ENCODE peak calls at places on chromosome 3, in eight cellular contexts. R is foreskin melanocyte; E is stimulated activated CD4-positive, alpha-beta T cell treated with anti-CD3 and anti-CD28 coated beads, Interleukin-1b, Interleukin-23, amount 100 ng/mL, for 1 hour; X is GM13976; L is SJSA1; W is T-helper 1 cell; M is A549; Y is brain pericyte. D is an unnamed sample.
A peak's percentile ranks its signal among the peaks of the same experiment; 100 is the strongest.

GRCh38 chr3:188301147-188301546 is 147.2 kb downstream of the LPP start:
- DNase-seq in R (no peak), E (no peak), X (no peak), L (no peak), W (no peak), M (no peak), Y (no peak), D (no peak)

GRCh38 chr3:45647148-45647619 is 42.0 kb upstream of the SACM1L start:
- DNase-seq in R (no peak), E (no peak), X (no peak), L (no peak), W (no peak), M (peak; percentile 91), Y (peak; percentile 80), D (peak; percentile 77)

GRCh38 chr3:23913182-23913581 is 3.6 kb downstream of the NKIRAS1 start:
- DNase-seq in R (no peak), E (no peak), X (no peak), L (no peak), W (no peak), M (no peak), Y (no peak), D (no peak)

GRCh38 chr3:52771334-52771681 is 568 bp upstream of the NEK4 start:
- DNase-seq in R (no peak), E (no peak), X (no peak), L (no peak), W (no peak), M (no peak), Y (no peak), D (no peak)

GRCh38 chr3:48247401-48247807 is 6.5 kb downstream of the ZNF589 start:
- DNase-seq in R (peak; percentile 86), E (no peak), X (no peak), L (no peak), W (peak; percentile 46), M (no peak), Y (no peak), D (no peak)

GRCh38 chr3:151837057-151837456 is 23.1 kb downstream of the AADAC start:
- DNase-seq in R (no peak), E (no peak), X (no peak), L (peak; percentile 70), W (no peak), M (peak; percentile 97), Y (peak; percentile 16), D (peak; percentile 54)

GRCh38 chr3:123552095-123552714 is 32.6 kb downstream of the HACD2 start:
- DNase-seq in R (no peak), E (no peak), X (peak; percentile 35), L (no peak), W (no peak), M (peak; percentile 18), Y (no peak), D (no peak)

GRCh38 chr3:197820550-197821335 is 29.7 kb downstream of the LRCH3 start:
- DNase-seq in R (no peak), E (no peak), X (no peak), L (no peak), W (no peak), M (peak; percentile 70), Y (no peak), D (no peak)

GRCh38 chr3:81483046-81483445 is 278.4 kb downstream of the GBE1 start:
- DNase-seq in R (no peak), E (no peak), X (no peak), L (no peak), W (no peak), M (no peak), Y (no peak), D (no peak)

GRCh38 chr3:37543692-37544091 is 318.0 kb upstream of the CTDSPL start:
- DNase-seq in R (no peak), E (no peak), X (no peak), L (no peak), W (no peak), M (no peak), Y (no peak), D (no peak)

GRCh38 chr3:64355473-64355872 is 130.2 kb upstream of the PRICKLE2 start:
- DNase-seq in R (peak; percentile 49), E (no peak), X (no peak), L (no peak), W (peak; percentile 21), M (peak; percentile 35), Y (no peak), D (no peak)

GRCh38 chr3:42090973-42091731 is at the start of gene TRAK1:
- DNase-seq in R (peak; percentile 85), E (no peak), X (no peak), L (peak; percentile 76), W (no peak), M (no peak), Y (no peak), D (peak; percentile 86)

GRCh38 chr3:84717894-84718293 is 240.9 kb upstream of the CADM2 start:
- DNase-seq in R (no peak), E (no peak), X (no peak), L (no peak), W (no peak), M (no peak), Y (no peak), D (no peak)

GRCh38 chr3:69738291-69738690 is 973 bp upstream of the MITF start:
- DNase-seq in R (no peak), E (no peak), X (no peak), L (no peak), W (no peak), M (no peak), Y (no peak), D (no peak)

GRCh38 chr3:31871939-31872507 is 109.0 kb downstream of the OSBPL10 start:
- DNase-seq in R (no peak), E (no peak), X (no peak), L (no peak), W (no peak), M (no peak), Y (no peak), D (no peak)

GRCh38 chr3:108131105-108131794 is 40.4 kb upstream of the CD47 start:
- DNase-seq in R (no peak), E (no peak), X (no peak), L (peak; percentile 49), W (no peak), M (peak; percentile 37), Y (no peak), D (peak; percentile 77)

GRCh38 chr3:98701276-98701675 is 61.9 kb upstream of the ST3GAL6 start:
- DNase-seq in R (no peak), E (no peak), X (no peak), L (no peak), W (no peak), M (no peak), Y (no peak), D (no peak)

GRCh38 chr3:141170678-141171295 is 60.8 kb upstream of the PXYLP1 start:
- DNase-seq in R (no peak), E (no peak), X (no peak), L (no peak), W (no peak), M (no peak), Y (no peak), D (no peak)

GRCh38 chr3:151402349-151402748 is 17.8 kb upstream of the P2RY12 start:
- DNase-seq in R (no peak), E (no peak), X (no peak), L (no peak), W (no peak), M (no peak), Y (no peak), D (no peak)

GRCh38 chr3:153162513-153163348 is 705 bp downstream of the RAP2B start:
- DNase-seq in R (peak; percentile 50), E (no peak), X (peak; percentile 56), L (peak; percentile 46), W (peak; percentile 59), M (peak; percentile 48), Y (no peak), D (no peak)

GRCh38 chr3:25473246-25473645 is 45.2 kb downstream of the RARB start:
- DNase-seq in R (peak; percentile 75), E (no peak), X (no peak), L (peak; percentile 45), W (no peak), M (no peak), Y (no peak), D (no peak)

GRCh38 chr3:4898454-4899313 is 80.6 kb upstream of the BHLHE40 start:
- DNase-seq in R (no peak), E (no peak), X (peak; percentile 59), L (no peak), W (peak; percentile 61), M (no peak), Y (no peak), D (no peak)

GRCh38 chr3:54916722-54917121 is 11.1 kb downstream of the LRTM1 start:
- DNase-seq in R (no peak), E (no peak), X (no peak), L (no peak), W (no peak), M (no peak), Y (no peak), D (no peak)

GRCh38 chr3:99875573-99875924 is 57.9 kb downstream of the CMSS1 start:
- DNase-seq in R (no peak), E (no peak), X (no peak), L (no peak), W (no peak), M (peak; percentile 13), Y (no peak), D (no peak)

GRCh38 chr3:94429517-94429916 is 366.7 kb downstream of the NSUN3 start:
- DNase-seq in R (no peak), E (no peak), X (no peak), L (no peak), W (no peak), M (no peak), Y (no peak), D (no peak)

GRCh38 chr3:190384241-190384863 is 3.6 kb upstream of the CLDN16 start:
- DNase-seq in R (no peak), E (no peak), X (peak; percentile 39), L (no peak), W (peak; percentile 9), M (peak; percentile 91), Y (no peak), D (no peak)

GRCh38 chr3:2274531-2274930 is 175.9 kb downstream of the CNTN4 start:
- DNase-seq in R (peak; percentile 2), E (no peak), X (no peak), L (no peak), W (no peak), M (no peak), Y (no peak), D (no peak)

GRCh38 chr3:157573281-157573680 is 70.1 kb upstream of the VEPH1 start:
- DNase-seq in R (peak; percentile 82), E (no peak), X (no peak), L (no peak), W (no peak), M (no peak), Y (no peak), D (peak; percentile 65)

GRCh38 chr3:65955792-65956477 is 82.8 kb downstream of the MAGI1 start:
- DNase-seq in R (no peak), E (no peak), X (no peak), L (no peak), W (no peak), M (peak; percentile 37), Y (peak; percentile 21), D (peak; percentile 25)

GRCh38 chr3:150519026-150519425 is 27.3 kb downstream of the SERP1 start:
- DNase-seq in R (no peak), E (no peak), X (no peak), L (no peak), W (no peak), M (no peak), Y (no peak), D (no peak)

GRCh38 chr3:148604270-148605085 is 93.2 kb upstream of the AGTR1 start:
- DNase-seq in R (no peak), E (no peak), X (no peak), L (peak; percentile 39), W (no peak), M (peak; percentile 49), Y (no peak), D (no peak)

GRCh38 chr3:12979151-12979946 is 93.9 kb downstream of the IQSEC1 start:
- DNase-seq in R (no peak), E (no peak), X (no peak), L (no peak), W (no peak), M (no peak), Y (no peak), D (no peak)

GRCh38 chr3:50165388-50166308 is 10.5 kb downstream of the SEMA3F start:
- DNase-seq in R (no peak), E (no peak), X (no peak), L (no peak), W (no peak), M (no peak), Y (no peak), D (peak; percentile 67)

GRCh38 chr3:58325525-58325992 is 7.1 kb upstream of the PXK start:
- DNase-seq in R (no peak), E (no peak), X (no peak), L (no peak), W (no peak), M (no peak), Y (no peak), D (no peak)

D was measured in GM04503.